ENCODE peak calls at places on chromosomes 4 and X, in five cellular contexts. Z, K, M, S and D are unnamed samples.

GRCh38 chrX:102712967-102713677 is 874 bp downstream of the GPRASP2 start:
- DNase-seq in Z (peak; percentile 70), K (no peak), M (peak; percentile 26), S (no peak), D (peak; percentile 64)

GRCh38 chr4:3248811-3249661 is at the start of gene MSANTD1:
- DNase-seq in Z (no peak), K (no peak), M (peak; percentile 43), S (no peak), D (peak; percentile 71)

GRCh38 chr4:38696697-38697096 is 32.7 kb downstream of the KLF3 start:
- DNase-seq in Z (no peak), K (no peak), M (no peak), S (no peak), D (no peak)

GRCh38 chrX:105462191-105462590 is 241.7 kb upstream of the TEX13A start:
- DNase-seq in Z (no peak), K (no peak), M (no peak), S (no peak), D (no peak)

GRCh38 chrX:32673193-32673592 is 538.2 kb downstream of the DMD start:
- DNase-seq in Z (peak; percentile 4), K (peak; percentile 0), M (no peak), S (no peak), D (peak; percentile 37)

GRCh38 chrX:131816551-131817136 is 206.5 kb upstream of the STK26 start:
- DNase-seq in Z (peak; percentile 58), K (no peak), M (no peak), S (peak; percentile 90), D (no peak)

GRCh38 chr4:176782794-176783193 is 9.9 kb downstream of the VEGFC start:
- DNase-seq in Z (no peak), K (no peak), M (no peak), S (no peak), D (no peak)

GRCh38 chrX:39904816-39905474 is 192.8 kb downstream of the BCOR start:
- DNase-seq in Z (no peak), K (no peak), M (no peak), S (no peak), D (no peak)

GRCh38 chrX:47581731-47582647 is at the start of gene TIMP1:
- DNase-seq in Z (peak; percentile 88), K (peak; percentile 63), M (peak; percentile 92), S (peak; percentile 45), D (peak; percentile 80)

GRCh38 chr4:67885727-67886126 is 1.9 kb upstream of the TMPRSS11D start:
- DNase-seq in Z (peak; percentile 29), K (no peak), M (no peak), S (no peak), D (no peak)

GRCh38 chrX:18348047-18348446 is 6.4 kb downstream of the SCML2 start:
- DNase-seq in Z (no peak), K (no peak), M (no peak), S (no peak), D (no peak)

GRCh38 chr4:2337896-2338295 is 76.0 kb upstream of the MXD4 start:
- DNase-seq in Z (no peak), K (no peak), M (no peak), S (no peak), D (no peak)

GRCh38 chr4:150302553-150302952 is 224.3 kb downstream of the DCLK2 start:
- DNase-seq in Z (peak; percentile 64), K (peak; percentile 74), M (peak; percentile 63), S (no peak), D (no peak)

GRCh38 chr4:1627417-1628313 is 56.4 kb downstream of the FAM53A start:
- DNase-seq in Z (no peak), K (no peak), M (no peak), S (no peak), D (no peak)

DNA sequence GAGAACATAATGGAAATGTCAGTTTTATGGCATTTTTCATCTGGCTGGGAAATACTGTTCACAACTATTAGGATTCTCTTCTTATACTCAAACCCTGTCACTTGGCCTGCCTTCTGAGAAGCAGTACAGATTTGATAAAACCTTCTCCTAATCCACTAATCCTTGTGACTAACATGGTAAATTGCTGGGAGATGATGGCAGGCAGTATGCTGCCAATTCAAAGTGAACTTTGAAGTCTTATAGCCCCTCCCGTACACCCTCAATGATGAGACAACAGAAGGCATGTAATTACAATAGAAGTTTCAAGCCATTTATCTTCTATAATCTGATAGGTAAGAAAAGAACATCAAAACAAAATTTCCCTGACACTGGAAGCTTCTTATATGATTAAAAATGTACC is 36.9 kb downstream of the PAQR3 start:
- DNase-seq in Z (no peak), K (peak; percentile 6), M (no peak), S (no peak), D (no peak)
- TF ChIP-seq JUNB in Z (no peak), K (no peak), M (no peak), S (no peak), D (no peak)

GRCh38 chrX:107845625-107846024 is 20.0 kb downstream of the MID2 start:
- DNase-seq in Z (no peak), K (no peak), M (no peak), S (no peak), D (no peak)
- TF ChIP-seq JUNB in Z (no peak), K (no peak), M (no peak), S (no peak), D (no peak)

GRCh38 chr4:59369228-59369627 is 1830.9 kb upstream of the ADGRL3 start:
- DNase-seq in Z (no peak), K (no peak), M (no peak), S (no peak), D (no peak)

DNA sequence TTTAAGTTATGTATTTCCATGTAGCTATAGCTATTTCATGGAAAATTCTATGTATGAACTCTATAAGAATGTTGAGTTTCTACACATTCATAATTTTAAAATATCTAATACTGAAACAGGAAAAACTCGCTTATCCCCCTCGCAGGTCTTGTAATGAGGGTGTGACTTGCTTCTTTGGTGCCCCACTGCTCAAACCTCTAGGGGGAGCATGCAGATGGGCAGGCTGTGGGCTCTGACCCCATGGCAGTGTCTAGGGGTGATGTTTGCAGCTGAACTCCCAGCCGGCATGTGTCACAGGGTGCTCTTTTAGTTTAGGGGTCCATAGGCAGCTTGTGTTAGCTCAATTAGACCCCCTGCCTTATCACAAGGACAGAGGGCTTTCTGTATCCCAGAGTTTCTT is 1825.7 kb upstream of the ADGRL3 start:
- DNase-seq in Z (no peak), K (peak; percentile 1), M (no peak), S (no peak), D (peak; percentile 16)
- TF ChIP-seq JUNB in Z (no peak), K (no peak), M (no peak), S (no peak), D (no peak)

DNA sequence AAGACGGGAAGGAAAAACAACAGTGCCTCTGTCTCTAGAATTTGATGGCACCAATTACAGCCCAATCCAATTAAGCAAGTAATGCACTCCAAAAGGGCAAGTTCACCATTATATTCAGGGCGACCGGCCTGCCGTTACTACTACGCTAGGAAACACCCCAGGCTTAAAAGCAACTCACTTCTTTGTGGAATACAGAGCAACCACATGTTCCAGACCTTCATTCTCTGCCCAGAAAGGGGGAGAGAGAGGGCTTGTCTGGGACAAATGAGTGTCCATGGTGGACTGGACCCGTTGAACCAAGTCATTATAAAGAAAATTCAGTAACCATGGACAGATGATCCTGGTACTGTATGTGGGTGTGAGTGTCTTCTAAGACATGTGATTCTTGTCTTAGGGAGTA is 1.6 kb downstream of the KDR start:
- DNase-seq in Z (no peak), K (no peak), M (no peak), S (no peak), D (no peak)
- TF ChIP-seq JUNB in Z (no peak), K (no peak), M (no peak), S (no peak), D (no peak)

GRCh38 chr4:151719045-151719743 is 41.6 kb downstream of the GATB start:
- DNase-seq in Z (no peak), K (no peak), M (no peak), S (no peak), D (no peak)
- TF ChIP-seq JUNB in Z (no peak), K (no peak), M (no peak), S (no peak), D (no peak)

GRCh38 chr4:9685692-9686091 is 95.7 kb upstream of the DRD5 start:
- DNase-seq in Z (no peak), K (no peak), M (no peak), S (no peak), D (no peak)
- TF ChIP-seq JUNB in Z (no peak), K (no peak), M (no peak), S (no peak), D (no peak)

DNA sequence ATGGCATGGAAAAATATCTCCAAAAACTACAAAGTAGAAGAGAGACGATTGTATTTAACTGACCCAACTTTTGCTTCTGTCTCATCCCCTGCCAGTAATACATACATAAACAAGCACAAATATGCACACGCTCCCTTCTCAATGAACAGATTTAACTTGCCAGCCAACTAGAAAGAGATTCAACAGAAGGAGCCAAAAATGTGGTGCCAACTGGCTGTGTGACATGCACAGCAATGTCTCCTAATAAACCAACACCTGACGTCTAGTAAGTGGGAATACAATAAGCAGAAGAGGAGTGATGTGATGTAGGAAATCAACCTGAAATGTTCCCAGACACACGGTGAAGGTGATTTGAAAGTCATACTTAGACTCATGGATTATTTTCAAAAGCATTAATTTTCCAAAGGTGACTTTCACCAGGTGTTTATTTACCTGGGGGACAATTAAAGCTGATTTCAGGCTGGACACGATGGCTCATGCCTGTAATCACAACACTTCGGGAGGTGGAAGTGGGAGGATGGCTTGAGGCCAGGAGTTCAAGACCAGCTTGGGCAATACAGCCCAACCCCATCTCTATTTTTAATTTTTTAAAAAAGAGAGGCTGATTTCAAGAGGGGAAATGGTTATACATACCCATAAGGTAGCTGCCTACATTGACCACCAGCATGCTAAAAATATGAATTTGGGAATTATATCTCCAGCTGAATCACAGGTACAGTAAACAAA is 33.7 kb downstream of the SH3RF1 start:
- DNase-seq in Z (no peak), K (no peak), M (no peak), S (no peak), D (no peak)
- TF ChIP-seq JUNB in Z (no peak), K (no peak), M (no peak), S (no peak), D (no peak)